ENCODE peak calls at places on chromosomes 4 and X, in seven cellular contexts. K, A, N, E, C, G and M are unnamed samples.

GRCh38 chrX:68938244-68939004 is 109.6 kb downstream of the EFNB1 start:
- DNase-seq in K (peak), A (no peak), N (no peak), E (no peak), C (no peak), G (no peak), M (no peak)

GRCh38 chrX:68827848-68828562 is 816 bp upstream of the EFNB1 start:
- DNase-seq in K (peak), A (no peak), N (peak), E (no peak), C (peak), G (peak), M (peak)

GRCh38 chrX:126824596-126824995 is 5.1 kb downstream of the PRR32 start:
- DNase-seq in K (no peak), A (no peak), N (no peak), E (no peak), C (no peak), G (no peak), M (no peak)

GRCh38 chrX:63424063-63424462 is 72.9 kb upstream of the SPIN4 start:
- DNase-seq in K (no peak), A (no peak), N (no peak), E (no peak), C (no peak), G (no peak), M (no peak)

GRCh38 chr4:145937990-145938611 is 522 bp downstream of the ZNF827 start:
- DNase-seq in K (peak), A (no peak), N (no peak), E (no peak), C (peak), G (peak), M (no peak)

GRCh38 chr4:61511716-61512488 is 311.8 kb downstream of the ADGRL3 start:
- DNase-seq in K (no peak), A (peak), N (no peak), E (no peak), C (no peak), G (no peak), M (peak)

GRCh38 chrX:134990475-134991473 is at the start of gene SMIM10:
- DNase-seq in K (peak), A (peak), N (peak), E (no peak), C (peak), G (peak), M (peak)

GRCh38 chr4:41575207-41575606 is 37.2 kb downstream of the LIMCH1 start:
- DNase-seq in K (no peak), A (no peak), N (no peak), E (no peak), C (no peak), G (no peak), M (peak)

GRCh38 chrX:17433965-17434364 is 59.0 kb downstream of the NHS start:
- DNase-seq in K (no peak), A (no peak), N (no peak), E (no peak), C (no peak), G (no peak), M (no peak)

GRCh38 chr4:182876427-182876826 is 40.8 kb downstream of the DCTD start:
- DNase-seq in K (no peak), A (no peak), N (no peak), E (no peak), C (no peak), G (no peak), M (no peak)

GRCh38 chr4:101174679-101175078 is 172.6 kb downstream of the PPP3CA start:
- DNase-seq in K (peak), A (no peak), N (no peak), E (no peak), C (no peak), G (no peak), M (no peak)

GRCh38 chr4:17809667-17810066 is 890 bp downstream of the DCAF16 start:
- DNase-seq in K (peak), A (no peak), N (no peak), E (no peak), C (no peak), G (no peak), M (no peak)

GRCh38 chr4:176927664-176928063 is 134.9 kb upstream of the VEGFC start:
- DNase-seq in K (no peak), A (peak), N (no peak), E (no peak), C (no peak), G (no peak), M (peak)